ENCODE peak calls at places on chromosomes 13 and 19, in six cellular contexts. N is H1, R is GM12878, P is HepG2, S is HCT116, H is K562. X is an unnamed sample.

GRCh38 chr13:81636120-81636519 is 1295.2 kb upstream of the SPRY2 start:
- DNase-seq in N (no peak), H (no peak), P (no peak), S (no peak), R (no peak), X (no peak)

GRCh38 chr19:16376649-16377048 is 52.0 kb downstream of the KLF2 start:
- DNase-seq in S (no peak), R (no peak), P (no peak), H (peak), N (peak), X (no peak)

GRCh38 chr13:59276436-59276835 is 887.3 kb downstream of the DIAPH3 start:
- DNase-seq in S (no peak), R (no peak), P (no peak), H (no peak), N (no peak), X (no peak)

GRCh38 chr13:111515648-111516047 is 195.2 kb downstream of the TEX29 start:
- DNase-seq in P (no peak), R (no peak), H (no peak), S (no peak), N (no peak), X (no peak)

GRCh38 chr13:30743319-30744055 is 8.1 kb downstream of the ALOX5AP start:
- DNase-seq in S (peak), N (no peak), R (no peak), H (no peak), P (peak), X (peak)

GRCh38 chr19:3604987-3605343 is 1.7 kb downstream of the TBXA2R start:
- DNase-seq in H (no peak), R (peak), N (no peak), S (no peak), P (no peak), X (no peak)

GRCh38 chr19:18571564-18572344 is at the start of gene UBA52:
- DNase-seq in S (peak), R (peak), N (peak), P (peak), H (peak), X (peak)

GRCh38 chr13:88979465-88980180 is 1308.5 kb downstream of the SLITRK5 start:
- DNase-seq in S (no peak), P (no peak), N (no peak), H (no peak), R (no peak), X (no peak)

GRCh38 chr19:19554074-19555023 is 16.3 kb downstream of the CILP2 start:
- DNase-seq in P (no peak), H (peak), R (no peak), N (peak), S (no peak), X (peak)

GRCh38 chr19:39304701-39305571 is 8.7 kb downstream of the IFNL1 start:
- DNase-seq in R (no peak), H (peak), P (no peak), S (no peak), N (no peak), X (no peak)

GRCh38 chr13:48188640-48189039 is 44.4 kb upstream of the ITM2B start:
- DNase-seq in P (no peak), R (no peak), N (no peak), H (no peak), S (no peak), X (no peak)

GRCh38 chr19:18611327-18612050 is 1.2 kb upstream of the TMEM59L start:
- DNase-seq in S (no peak), R (no peak), N (peak), H (no peak), P (peak), X (no peak)

GRCh38 chr19:10551698-10552301 is 8.1 kb downstream of the ATG4D start:
- DNase-seq in S (peak), H (no peak), N (no peak), P (no peak), R (no peak), X (peak)

GRCh38 chr13:109541081-109541480 is 245.3 kb downstream of the IRS2 start:
- DNase-seq in H (no peak), N (no peak), R (no peak), S (no peak), P (no peak), X (no peak)

GRCh38 chr13:97851269-97851668 is 102.2 kb upstream of the IPO5 start:
- DNase-seq in H (no peak), P (no peak), R (no peak), N (no peak), S (no peak), X (no peak)

GRCh38 chr19:1850809-1851544 is 2.7 kb upstream of the REXO1 start:
- DNase-seq in N (no peak), S (no peak), P (no peak), R (no peak), H (peak), X (no peak)

GRCh38 chr13:72808917-72809500 is 27.1 kb downstream of the PIBF1 start:
- DNase-seq in P (peak), H (peak), S (no peak), N (no peak), R (no peak), X (no peak)

GRCh38 chr13:32229443-32229842 is 85.7 kb downstream of the ZAR1L start:
- DNase-seq in H (no peak), N (no peak), S (no peak), P (no peak), R (no peak), X (no peak)

GRCh38 chr13:113017506-113018215 is 48.6 kb downstream of the MCF2L start:
- DNase-seq in P (no peak), S (no peak), R (no peak), N (no peak), H (no peak), X (no peak)

GRCh38 chr19:10514211-10515145 is 2.8 kb downstream of the S1PR5 start:
- DNase-seq in S (no peak), N (peak), R (no peak), H (no peak), P (no peak), X (no peak)

GRCh38 chr13:108302279-108302678 is 32.8 kb downstream of the TNFSF13B start:
- DNase-seq in S (no peak), N (no peak), H (no peak), P (no peak), R (no peak), X (no peak)
- TF ChIP-seq JUND in S (no peak), N (no peak), H (no peak), P (no peak), R (no peak), X (no peak)

GRCh38 chr19:45187421-45188100 is 9.0 kb downstream of the BLOC1S3 start:
- DNase-seq in R (no peak), S (no peak), N (peak), H (peak), P (peak), X (no peak)
- TF ChIP-seq JUND in R (no peak), S (no peak), N (no peak), H (no peak), P (no peak), X (no peak)

DNA sequence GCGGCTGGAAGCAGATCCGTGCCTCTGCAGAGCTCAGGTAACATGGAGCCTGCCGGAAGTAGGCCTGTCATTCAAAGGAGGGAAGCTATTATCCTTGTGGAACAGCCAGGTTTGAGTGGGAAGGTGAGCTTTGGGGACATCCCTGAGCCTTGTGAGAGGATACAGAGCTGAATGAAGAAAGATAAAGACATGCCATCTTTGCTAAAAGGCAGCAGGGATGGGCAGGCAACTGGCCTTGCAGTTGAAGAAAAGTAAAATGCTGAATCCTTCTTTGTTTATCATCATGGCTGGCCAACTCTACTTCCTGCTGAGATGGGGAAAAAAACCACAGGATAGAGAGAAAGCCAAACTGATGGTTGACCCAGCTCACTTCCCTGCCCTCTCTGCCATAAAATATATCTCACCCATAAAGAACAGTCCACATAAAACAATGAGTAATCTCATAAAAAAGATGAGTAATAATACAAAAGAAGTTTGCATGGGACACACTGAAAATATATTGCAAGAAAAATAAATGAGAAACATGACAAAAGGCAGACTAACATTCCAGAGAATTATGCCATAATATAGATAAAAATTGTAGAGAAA is 226.3 kb downstream of the DLEU7 start:
- DNase-seq in R (no peak), N (no peak), P (no peak), H (no peak), S (peak), X (no peak)
- TF ChIP-seq JUND in R (no peak), N (no peak), P (no peak), H (no peak), S (peak), X (no peak)

GRCh38 chr13:41648314-41648935 is 191.1 kb downstream of the RGCC start:
- DNase-seq in H (no peak), R (no peak), N (no peak), P (peak), S (peak), X (no peak)
- TF ChIP-seq JUND in H (no peak), R (no peak), N (no peak), P (peak), S (peak), X (no peak)

GRCh38 chr13:22936228-22936627 is 244.6 kb upstream of the SGCG start:
- DNase-seq in S (no peak), R (no peak), P (no peak), H (no peak), N (no peak), X (no peak)
- TF ChIP-seq JUND in S (no peak), R (no peak), P (no peak), H (no peak), N (no peak), X (no peak)

GRCh38 chr13:62336507-62336906 is 920.9 kb upstream of the PCDH20 start:
- DNase-seq in R (no peak), P (no peak), N (no peak), H (no peak), S (no peak), X (no peak)

GRCh38 chr13:62337109-62337880 is 921.6 kb upstream of the PCDH20 start:
- DNase-seq in R (no peak), P (no peak), S (no peak), N (no peak), H (no peak), X (no peak)

GRCh38 chr13:62331384-62331783 is 915.7 kb upstream of the PCDH20 start:
- DNase-seq in S (no peak), P (no peak), R (no peak), N (no peak), H (no peak), X (no peak)

DNA sequence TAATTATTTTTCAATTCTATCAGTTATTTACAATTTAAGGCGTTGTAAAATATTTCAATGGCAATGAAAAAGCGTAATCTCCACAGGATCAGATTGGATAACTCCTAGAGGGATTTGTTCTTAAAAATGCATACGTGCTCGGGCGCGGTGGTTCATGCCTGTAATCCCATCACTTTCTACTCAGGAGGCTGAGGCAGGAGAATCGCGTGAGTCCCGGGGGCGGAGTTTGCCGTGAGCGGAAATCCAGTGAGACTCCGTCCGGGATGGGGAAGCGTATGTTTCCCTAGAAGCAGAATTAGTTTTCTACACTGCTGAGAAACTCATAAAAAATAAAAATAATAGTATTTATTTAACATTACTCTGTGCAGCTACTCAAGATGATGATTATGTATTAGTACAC is 917.8 kb upstream of the PCDH20 start:
- DNase-seq in N (no peak), P (no peak), R (no peak), H (no peak), S (no peak), X (no peak)
- TF ChIP-seq JUND in N (no peak), P (no peak), R (no peak), H (no peak), S (no peak), X (no peak)